ENCODE peak calls at places on chromosomes 12 and 14, in four cellular contexts. S, K, O and P are unnamed samples.
A peak's percentile ranks its signal among the peaks of the same experiment; 100 is the strongest.

GRCh38 chr14:68292467-68293334 is 473.1 kb downstream of the RAD51B start:
- DNase-seq in S (no peak), K (peak; percentile 62), O (no peak), P (peak; percentile 74)

GRCh38 chr12:108305520-108305919 is 33.6 kb downstream of the CMKLR1 start:
- DNase-seq in S (no peak), K (peak; percentile 88), O (no peak), P (peak; percentile 45)

GRCh38 chr12:121400332-121401139 is 618 bp downstream of the RNF34 start:
- DNase-seq in S (peak; percentile 73), K (peak; percentile 51), O (peak; percentile 60), P (peak; percentile 49)

GRCh38 chr14:97336179-97336578 is 539.0 kb downstream of the VRK1 start:
- DNase-seq in S (no peak), K (no peak), O (no peak), P (no peak)

GRCh38 chr12:118187746-118188390 is 51.9 kb downstream of the PEBP1 start:
- DNase-seq in S (no peak), K (peak; percentile 25), O (no peak), P (no peak)

GRCh38 chr12:52372216-52373154 is 5.2 kb upstream of the KRT85 start:
- DNase-seq in S (peak; percentile 80), K (peak; percentile 83), O (peak; percentile 89), P (peak; percentile 77)

GRCh38 chr14:33062476-33062875 is 123.8 kb downstream of the NPAS3 start:
- DNase-seq in S (no peak), K (no peak), O (no peak), P (no peak)

GRCh38 chr12:123457980-123458779 is at the start of gene SNRNP35:
- DNase-seq in S (peak; percentile 94), K (peak; percentile 79), O (peak; percentile 83), P (peak; percentile 89)

GRCh38 chr12:90043264-90043663 is 334.6 kb upstream of the ATP2B1 start:
- DNase-seq in S (no peak), K (peak; percentile 79), O (no peak), P (no peak)

GRCh38 chr14:104351849-104352492 is 213.6 kb downstream of the KIF26A start:
- DNase-seq in S (no peak), K (no peak), O (no peak), P (no peak)

GRCh38 chr14:102776761-102777710 is at the start of gene TRAF3:
- DNase-seq in S (peak; percentile 90), K (peak; percentile 66), O (peak; percentile 83), P (peak; percentile 54)

GRCh38 chr14:68937790-68938514 is 41.1 kb downstream of the ACTN1 start:
- DNase-seq in S (no peak), K (peak; percentile 56), O (peak; percentile 53), P (peak; percentile 85)

GRCh38 chr12:57234233-57234570 is 4.7 kb downstream of the SHMT2 start:
- DNase-seq in S (no peak), K (no peak), O (no peak), P (no peak)

GRCh38 chr14:90607141-90607540 is 209.1 kb downstream of the TTC7B start:
- DNase-seq in S (no peak), K (no peak), O (no peak), P (no peak)

GRCh38 chr14:53432378-53432802 is 279.3 kb upstream of the DDHD1 start:
- DNase-seq in S (peak; percentile 84), K (peak; percentile 39), O (peak; percentile 71), P (no peak)

GRCh38 chr12:11593013-11593412 is 56.5 kb upstream of the ETV6 start:
- DNase-seq in S (no peak), K (no peak), O (peak; percentile 4), P (no peak)

GRCh38 chr12:30725739-30726138 is 29.0 kb downstream of the CAPRIN2 start:
- DNase-seq in S (no peak), K (peak; percentile 89), O (no peak), P (no peak)

DNA sequence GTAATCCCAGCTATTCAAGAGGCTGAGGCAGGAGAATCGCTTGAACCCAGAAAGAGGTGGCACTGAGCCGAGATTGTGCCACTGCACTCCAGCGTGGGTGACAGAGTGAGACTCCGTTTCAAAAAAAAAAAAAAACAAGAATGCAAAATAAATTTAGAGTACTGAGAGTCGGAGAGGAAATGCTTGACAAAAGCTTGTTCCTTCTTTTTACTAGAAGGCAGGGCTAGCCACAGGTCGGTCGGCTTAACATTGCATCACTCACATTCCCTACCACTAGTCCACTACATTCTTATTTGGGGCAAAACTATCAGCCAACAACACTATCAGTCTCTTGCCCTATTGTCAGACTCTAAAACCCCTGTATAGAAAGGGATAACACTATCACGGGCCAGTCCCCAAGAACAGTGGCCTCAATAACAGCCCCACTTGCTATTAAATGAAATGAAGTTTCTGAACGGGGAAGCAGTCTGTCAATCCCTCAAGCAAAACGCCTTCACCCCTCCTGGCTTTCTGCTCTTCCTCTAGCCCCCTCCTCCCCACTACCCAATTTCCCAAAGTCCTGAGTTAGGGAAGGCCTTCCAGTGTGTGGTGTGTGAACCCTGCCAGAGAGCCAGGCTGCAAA is 1.0 kb downstream of the RNF41 start:
- DNase-seq in S (peak; percentile 68), K (peak; percentile 63), O (no peak), P (no peak)
- H3K4me3 ChIP-seq in S (peak overlapping the region; percentile 91), K (peak overlapping the region; percentile 80), O (peak overlapping the region; percentile 96), P (peak overlapping the region; percentile 60)

GRCh38 chr14:100750762-100751699 is 24.3 kb downstream of the DLK1 start:
- DNase-seq in S (no peak), K (no peak), O (no peak), P (no peak)

GRCh38 chr14:100761481-100761880 is 34.8 kb downstream of the DLK1 start:
- DNase-seq in S (no peak), K (peak; percentile 92), O (no peak), P (no peak)

GRCh38 chr14:100754020-100754419 is 27.3 kb downstream of the DLK1 start:
- DNase-seq in S (no peak), K (no peak), O (no peak), P (no peak)

GRCh38 chr14:100749967-100750597 is 23.4 kb downstream of the DLK1 start:
- DNase-seq in S (no peak), K (no peak), O (no peak), P (no peak)

GRCh38 chr14:100755649-100756048 is 29.0 kb downstream of the DLK1 start:
- DNase-seq in S (no peak), K (peak; percentile 69), O (no peak), P (no peak)
- H3K9ac ChIP-seq in S (no peak overlapping the region), K (no peak overlapping the region), O (no peak overlapping the region), P (no peak overlapping the region)

GRCh38 chr14:20438664-20439063 is 2.7 kb upstream of the KLHL33 start:
- DNase-seq in S (no peak), K (no peak), O (no peak), P (no peak)

GRCh38 chr14:20440465-20440864 is 4.5 kb upstream of the KLHL33 start:
- DNase-seq in S (no peak), K (no peak), O (no peak), P (no peak)

GRCh38 chr14:20441466-20441865 is 5.5 kb upstream of the KLHL33 start:
- DNase-seq in S (no peak), K (no peak), O (no peak), P (no peak)

GRCh38 chr14:20436363-20436755 is 393 bp upstream of the KLHL33 start:
- DNase-seq in S (no peak), K (peak; percentile 55), O (no peak), P (no peak)

GRCh38 chr14:20440882-20441281 is 4.9 kb upstream of the KLHL33 start:
- DNase-seq in S (no peak), K (peak; percentile 14), O (no peak), P (no peak)
- H3K27ac ChIP-seq in S (no peak overlapping the region), K (no peak overlapping the region), O (no peak overlapping the region), P (no peak overlapping the region)

DNA sequence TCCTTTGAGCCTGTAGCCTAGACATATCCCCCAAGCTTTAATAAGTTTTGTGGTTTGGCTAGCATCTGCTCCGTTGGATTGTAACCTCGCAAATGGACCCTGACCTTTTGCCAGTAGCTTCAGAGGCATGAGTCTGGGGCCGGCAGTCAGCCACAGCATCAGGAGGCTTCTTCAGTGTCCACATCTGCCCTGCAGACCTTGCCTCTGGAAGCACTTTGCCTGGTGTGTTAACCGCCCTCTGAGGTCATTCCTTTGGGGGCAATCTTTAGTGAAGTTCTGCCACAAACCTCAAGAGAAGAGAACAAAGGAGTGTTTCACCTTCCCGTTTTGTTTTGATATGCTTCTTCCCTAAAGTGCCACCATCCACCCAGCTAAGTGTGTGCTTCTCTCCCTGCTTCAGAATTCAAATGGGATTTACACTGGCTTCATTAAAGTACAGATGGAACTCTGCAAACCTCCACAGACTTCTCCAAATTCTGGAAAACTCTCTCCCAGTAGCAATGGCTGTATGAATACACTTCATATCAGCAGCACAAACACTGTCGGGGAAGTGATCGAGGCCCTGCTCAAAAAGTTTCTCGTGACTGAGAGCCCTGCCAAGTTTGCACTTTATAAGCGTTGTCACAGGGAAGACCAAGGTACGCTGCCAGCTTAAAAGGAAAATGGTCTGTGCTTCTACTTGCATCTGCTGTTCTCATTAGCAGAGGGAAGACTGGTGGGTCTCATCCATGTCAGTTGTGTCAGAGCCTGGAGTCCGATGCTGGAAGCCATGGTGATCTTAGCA is 71.2 kb downstream of the GNS start:
- DNase-seq in S (no peak), K (peak; percentile 50), O (no peak), P (no peak)
- H3K4me3 ChIP-seq in S (no peak overlapping the region), K (no peak overlapping the region), O (no peak overlapping the region), P (no peak overlapping the region)

DNA sequence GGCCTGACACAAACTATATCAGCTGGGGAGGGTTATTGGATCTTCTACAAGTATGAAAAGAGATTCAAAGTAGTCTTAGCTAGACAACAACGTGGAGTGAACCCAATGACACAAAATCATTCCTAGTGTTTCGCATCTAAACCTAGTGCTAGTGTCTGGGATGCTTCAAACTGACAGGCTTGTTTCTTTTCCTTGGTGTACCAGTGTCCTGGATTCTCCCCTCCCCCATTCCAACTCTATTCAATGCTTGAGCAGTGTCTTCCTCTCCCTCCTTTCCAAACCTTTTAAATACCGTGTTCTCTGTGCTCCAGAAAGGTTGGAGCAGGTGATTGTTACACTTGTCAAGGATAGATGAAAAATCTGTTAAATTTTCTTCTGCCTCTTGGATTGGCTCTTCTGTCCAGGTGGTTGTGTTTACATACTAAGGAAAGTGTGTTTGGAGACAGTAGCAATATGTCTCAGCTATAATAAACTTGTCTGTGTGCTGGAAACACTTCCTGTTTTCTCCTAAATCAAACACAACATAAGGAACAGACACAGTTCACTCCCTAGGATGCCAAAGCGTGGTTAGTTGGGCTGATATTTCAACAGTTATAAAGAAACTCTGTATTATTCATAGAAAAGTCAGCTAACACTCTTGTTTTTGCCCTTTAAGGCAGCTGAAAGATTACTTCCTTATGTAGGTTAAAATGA is 14.4 kb upstream of the GUCY2C start:
- DNase-seq in S (no peak), K (no peak), O (peak; percentile 21), P (no peak)
- H3K9ac ChIP-seq in S (no peak overlapping the region), K (no peak overlapping the region), O (no peak overlapping the region), P (no peak overlapping the region)

DNA sequence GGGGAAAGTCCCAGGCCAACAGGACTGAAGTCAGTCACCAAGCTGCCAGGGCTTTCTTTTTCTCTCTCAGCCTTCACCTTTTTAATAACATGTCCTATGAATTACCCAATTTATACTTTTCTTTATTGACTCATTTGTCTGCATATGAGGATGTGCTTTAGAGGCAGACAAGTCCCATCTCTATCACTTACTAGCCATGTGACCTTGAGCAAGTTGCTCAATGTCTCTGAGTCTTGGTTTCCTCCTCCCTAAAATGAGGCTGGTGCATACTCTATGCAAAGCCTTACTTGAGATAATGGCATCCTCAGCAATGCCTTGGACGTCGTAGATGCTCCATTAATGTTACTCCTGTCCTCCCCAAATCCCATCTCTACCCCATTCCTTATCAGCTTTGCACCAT is 98.1 kb upstream of the TMPO start:
- DNase-seq in S (no peak), K (no peak), O (no peak), P (no peak)
- H3K27ac ChIP-seq in S (no peak overlapping the region), K (no peak overlapping the region), O (no peak overlapping the region), P (no peak overlapping the region)